ENCODE peak calls at places on chromosomes 1 and 21, in ten cellular contexts. One of them, this sample, is unnamed.

GRCh38 chr1:36497207-36497606 is 14.5 kb upstream of the CSF3R start:
- DNase-seq in WTC11: no peak
- DNase-seq in AG04449: no peak
- DNase-seq in A549: no peak
- DNase-seq in neural crest cell: no peak
- DNase-seq in cardiac fibroblast: peak
- DNase-seq in RWPE2: no peak
- DNase-seq in MCF 10A: no peak
- DNase-seq in DND-41: no peak
- DNase-seq in BJ: no peak
- DNase-seq in this sample: no peak

GRCh38 chr1:11797525-11798216 is 8.1 kb downstream of the MTHFR start:
- DNase-seq in WTC11: no peak
- DNase-seq in AG04449: no peak
- DNase-seq in cardiac fibroblast: peak
- DNase-seq in DND-41: no peak
- DNase-seq in A549: no peak
- DNase-seq in neural crest cell: no peak
- DNase-seq in MCF 10A: no peak
- DNase-seq in RWPE2: no peak
- DNase-seq in BJ: no peak
- DNase-seq in this sample: no peak

GRCh38 chr1:80540149-80540548 is 1260.6 kb upstream of the ADGRL2 start:
- DNase-seq in AG04449: no peak
- DNase-seq in cardiac fibroblast: peak
- DNase-seq in A549: no peak
- DNase-seq in RWPE2: no peak
- DNase-seq in DND-41: no peak
- DNase-seq in MCF 10A: no peak
- DNase-seq in BJ: no peak
- DNase-seq in WTC11: no peak
- DNase-seq in neural crest cell: no peak
- DNase-seq in this sample: no peak

GRCh38 chr1:151472852-151473731 is 13.8 kb upstream of the POGZ start:
- DNase-seq in DND-41: no peak
- DNase-seq in neural crest cell: peak
- DNase-seq in cardiac fibroblast: peak
- DNase-seq in AG04449: no peak
- DNase-seq in MCF 10A: no peak
- DNase-seq in WTC11: peak
- DNase-seq in A549: peak
- DNase-seq in RWPE2: no peak
- DNase-seq in BJ: no peak
- DNase-seq in this sample: no peak

GRCh38 chr1:944341-945325 is 14.4 kb downstream of the NOC2L start:
- DNase-seq in BJ: no peak
- DNase-seq in WTC11: no peak
- DNase-seq in DND-41: no peak
- DNase-seq in neural crest cell: no peak
- DNase-seq in AG04449: no peak
- DNase-seq in A549: peak
- DNase-seq in RWPE2: no peak
- DNase-seq in cardiac fibroblast: peak
- DNase-seq in MCF 10A: no peak
- DNase-seq in this sample: no peak

GRCh38 chr1:81118550-81118949 is 682.2 kb upstream of the ADGRL2 start:
- DNase-seq in A549: no peak
- DNase-seq in MCF 10A: no peak
- DNase-seq in RWPE2: no peak
- DNase-seq in AG04449: no peak
- DNase-seq in cardiac fibroblast: peak
- DNase-seq in BJ: no peak
- DNase-seq in DND-41: no peak
- DNase-seq in WTC11: no peak
- DNase-seq in neural crest cell: no peak
- DNase-seq in this sample: no peak

GRCh38 chr1:111739984-111740765 is 980 bp upstream of the INKA2 start:
- DNase-seq in DND-41: no peak
- DNase-seq in cardiac fibroblast: peak
- DNase-seq in MCF 10A: no peak
- DNase-seq in A549: peak
- DNase-seq in AG04449: no peak
- DNase-seq in neural crest cell: peak
- DNase-seq in RWPE2: no peak
- DNase-seq in WTC11: peak
- DNase-seq in BJ: no peak
- DNase-seq in this sample: no peak

GRCh38 chr1:162251102-162251501 is 125.6 kb downstream of the SPATA46 start:
- DNase-seq in RWPE2: no peak
- DNase-seq in cardiac fibroblast: no peak
- DNase-seq in AG04449: no peak
- DNase-seq in A549: no peak
- DNase-seq in WTC11: no peak
- DNase-seq in MCF 10A: no peak
- DNase-seq in DND-41: no peak
- DNase-seq in BJ: no peak
- DNase-seq in neural crest cell: no peak
- DNase-seq in this sample: no peak

GRCh38 chr21:45076245-45076661 is 1.9 kb downstream of the ADARB1 start:
- DNase-seq in RWPE2: no peak
- DNase-seq in WTC11: no peak
- DNase-seq in DND-41: no peak
- DNase-seq in BJ: no peak
- DNase-seq in cardiac fibroblast: peak
- DNase-seq in MCF 10A: no peak
- DNase-seq in AG04449: no peak
- DNase-seq in neural crest cell: no peak
- DNase-seq in A549: no peak
- DNase-seq in this sample: no peak

GRCh38 chr21:44801468-44802395 is at the start of gene UBE2G2:
- DNase-seq in BJ: no peak
- DNase-seq in AG04449: no peak
- DNase-seq in cardiac fibroblast: peak
- DNase-seq in A549: peak
- DNase-seq in RWPE2: peak
- DNase-seq in DND-41: peak
- DNase-seq in WTC11: peak
- DNase-seq in MCF 10A: peak
- DNase-seq in neural crest cell: peak
- DNase-seq in this sample: no peak

GRCh38 chr1:163346326-163346870 is 24.6 kb downstream of the NUF2 start:
- DNase-seq in neural crest cell: no peak
- DNase-seq in AG04449: no peak
- DNase-seq in BJ: no peak
- DNase-seq in RWPE2: no peak
- DNase-seq in DND-41: no peak
- DNase-seq in WTC11: no peak
- DNase-seq in A549: no peak
- DNase-seq in MCF 10A: peak
- DNase-seq in cardiac fibroblast: no peak
- DNase-seq in this sample: no peak

GRCh38 chr1:225461533-225462428 is 33.9 kb upstream of the LBR start:
- DNase-seq in A549: no peak
- DNase-seq in MCF 10A: peak
- DNase-seq in BJ: no peak
- DNase-seq in WTC11: no peak
- DNase-seq in cardiac fibroblast: no peak
- DNase-seq in AG04449: no peak
- DNase-seq in neural crest cell: no peak
- DNase-seq in DND-41: no peak
- DNase-seq in RWPE2: no peak
- DNase-seq in this sample: no peak

GRCh38 chr1:149849246-149849946 is 50.0 kb upstream of the BOLA1 start:
- DNase-seq in BJ: no peak
- DNase-seq in DND-41: peak
- DNase-seq in cardiac fibroblast: no peak
- DNase-seq in A549: no peak
- DNase-seq in RWPE2: no peak
- DNase-seq in MCF 10A: peak
- DNase-seq in AG04449: no peak
- DNase-seq in neural crest cell: peak
- DNase-seq in WTC11: no peak
- DNase-seq in this sample: no peak

GRCh38 chr21:21367583-21367982 is 369.4 kb downstream of the NCAM2 start:
- DNase-seq in A549: no peak
- DNase-seq in MCF 10A: no peak
- DNase-seq in DND-41: no peak
- DNase-seq in BJ: no peak
- DNase-seq in neural crest cell: no peak
- DNase-seq in cardiac fibroblast: no peak
- DNase-seq in RWPE2: no peak
- DNase-seq in WTC11: no peak
- DNase-seq in AG04449: no peak
- DNase-seq in this sample: no peak

GRCh38 chr1:94614980-94615379 is 73.4 kb upstream of the F3 start:
- DNase-seq in cardiac fibroblast: no peak
- DNase-seq in neural crest cell: no peak
- DNase-seq in AG04449: no peak
- DNase-seq in MCF 10A: no peak
- DNase-seq in A549: no peak
- DNase-seq in RWPE2: no peak
- DNase-seq in DND-41: peak
- DNase-seq in BJ: no peak
- DNase-seq in WTC11: no peak
- DNase-seq in this sample: no peak

GRCh38 chr1:197222780-197223179 is 45.3 kb upstream of the CRB1 start:
- DNase-seq in DND-41: no peak
- DNase-seq in cardiac fibroblast: peak
- DNase-seq in neural crest cell: no peak
- DNase-seq in MCF 10A: no peak
- DNase-seq in A549: no peak
- DNase-seq in AG04449: no peak
- DNase-seq in RWPE2: no peak
- DNase-seq in BJ: no peak
- DNase-seq in WTC11: no peak
- DNase-seq in this sample: no peak

GRCh38 chr1:228349701-228350171 is 56.9 kb downstream of the TRIM11 start:
- DNase-seq in cardiac fibroblast: no peak
- DNase-seq in neural crest cell: no peak
- DNase-seq in RWPE2: peak
- DNase-seq in WTC11: no peak
- DNase-seq in DND-41: no peak
- DNase-seq in MCF 10A: no peak
- DNase-seq in AG04449: no peak
- DNase-seq in A549: no peak
- DNase-seq in BJ: no peak
- DNase-seq in this sample: no peak

GRCh38 chr1:175635092-175635491 is 108.3 kb downstream of the TNR start:
- DNase-seq in A549: no peak
- DNase-seq in BJ: no peak
- DNase-seq in AG04449: no peak
- DNase-seq in RWPE2: no peak
- DNase-seq in cardiac fibroblast: no peak
- DNase-seq in WTC11: no peak
- DNase-seq in DND-41: no peak
- DNase-seq in MCF 10A: no peak
- DNase-seq in neural crest cell: no peak
- DNase-seq in this sample: no peak

GRCh38 chr1:29647581-29647980 is 411.3 kb downstream of the PTPRU start:
- DNase-seq in AG04449: no peak
- DNase-seq in RWPE2: no peak
- DNase-seq in A549: no peak
- DNase-seq in BJ: no peak
- DNase-seq in WTC11: no peak
- DNase-seq in DND-41: no peak
- DNase-seq in cardiac fibroblast: peak
- DNase-seq in MCF 10A: peak
- DNase-seq in neural crest cell: no peak
- DNase-seq in this sample: no peak

GRCh38 chr1:155645648-155646047 is 35.6 kb downstream of the MSTO1 start:
- DNase-seq in neural crest cell: no peak
- DNase-seq in AG04449: no peak
- DNase-seq in cardiac fibroblast: peak
- DNase-seq in MCF 10A: peak
- DNase-seq in DND-41: no peak
- DNase-seq in WTC11: no peak
- DNase-seq in BJ: no peak
- DNase-seq in RWPE2: no peak
- DNase-seq in A549: no peak
- DNase-seq in this sample: no peak

GRCh38 chr1:19405195-19405760 is 80.1 kb downstream of the CAPZB start:
- DNase-seq in WTC11: no peak
- DNase-seq in DND-41: peak
- DNase-seq in AG04449: no peak
- DNase-seq in MCF 10A: no peak
- DNase-seq in neural crest cell: no peak
- DNase-seq in cardiac fibroblast: no peak
- DNase-seq in BJ: no peak
- DNase-seq in A549: no peak
- DNase-seq in RWPE2: no peak
- DNase-seq in this sample: no peak
- TF ChIP-seq CTCF in WTC11: no peak
- TF ChIP-seq CTCF in DND-41: peak
- TF ChIP-seq CTCF in AG04449: no peak
- TF ChIP-seq CTCF in MCF 10A: no peak
- TF ChIP-seq CTCF in neural crest cell: peak
- TF ChIP-seq CTCF in cardiac fibroblast: peak
- TF ChIP-seq CTCF in BJ: peak
- TF ChIP-seq CTCF in A549: no peak
- TF ChIP-seq CTCF in RWPE2: no peak
- TF ChIP-seq CTCF in this sample: peak

GRCh38 chr1:157920748-157921147 is 72.7 kb upstream of the KIRREL1 start:
- DNase-seq in neural crest cell: no peak
- DNase-seq in AG04449: no peak
- DNase-seq in cardiac fibroblast: no peak
- DNase-seq in BJ: no peak
- DNase-seq in MCF 10A: no peak
- DNase-seq in WTC11: no peak
- DNase-seq in A549: no peak
- DNase-seq in RWPE2: no peak
- DNase-seq in DND-41: no peak
- DNase-seq in this sample: no peak
- TF ChIP-seq CTCF in neural crest cell: no peak
- TF ChIP-seq CTCF in AG04449: no peak
- TF ChIP-seq CTCF in cardiac fibroblast: no peak
- TF ChIP-seq CTCF in BJ: no peak
- TF ChIP-seq CTCF in MCF 10A: no peak
- TF ChIP-seq CTCF in WTC11: no peak
- TF ChIP-seq CTCF in A549: no peak
- TF ChIP-seq CTCF in RWPE2: no peak
- TF ChIP-seq CTCF in DND-41: no peak
- TF ChIP-seq CTCF in this sample: no peak

GRCh38 chr1:34547043-34547674 is 207.7 kb upstream of the GJB5 start:
- DNase-seq in WTC11: peak
- DNase-seq in A549: peak
- DNase-seq in neural crest cell: peak
- DNase-seq in DND-41: no peak
- DNase-seq in BJ: no peak
- DNase-seq in RWPE2: no peak
- DNase-seq in AG04449: no peak
- DNase-seq in cardiac fibroblast: no peak
- DNase-seq in MCF 10A: peak
- DNase-seq in this sample: no peak
- TF ChIP-seq CTCF in WTC11: peak
- TF ChIP-seq CTCF in A549: no peak
- TF ChIP-seq CTCF in neural crest cell: peak
- TF ChIP-seq CTCF in DND-41: peak
- TF ChIP-seq CTCF in BJ: no peak
- TF ChIP-seq CTCF in RWPE2: no peak
- TF ChIP-seq CTCF in AG04449: peak
- TF ChIP-seq CTCF in cardiac fibroblast: no peak
- TF ChIP-seq CTCF in MCF 10A: no peak
- TF ChIP-seq CTCF in this sample: no peak

GRCh38 chr1:232317336-232317735 is 312.6 kb downstream of the SIPA1L2 start:
- DNase-seq in RWPE2: no peak
- DNase-seq in MCF 10A: no peak
- DNase-seq in A549: no peak
- DNase-seq in neural crest cell: no peak
- DNase-seq in BJ: no peak
- DNase-seq in DND-41: no peak
- DNase-seq in cardiac fibroblast: no peak
- DNase-seq in WTC11: no peak
- DNase-seq in AG04449: no peak
- DNase-seq in this sample: no peak
- TF ChIP-seq CTCF in RWPE2: no peak
- TF ChIP-seq CTCF in MCF 10A: no peak
- TF ChIP-seq CTCF in A549: no peak
- TF ChIP-seq CTCF in neural crest cell: no peak
- TF ChIP-seq CTCF in BJ: no peak
- TF ChIP-seq CTCF in DND-41: no peak
- TF ChIP-seq CTCF in cardiac fibroblast: no peak
- TF ChIP-seq CTCF in WTC11: no peak
- TF ChIP-seq CTCF in AG04449: no peak
- TF ChIP-seq CTCF in this sample: no peak